ENCODE peak calls at places on chromosomes 2 and 18, in four cellular contexts. G is adrenal gland, Z is psoas muscle, Y is A549. P is an unnamed sample.

GRCh38 chr2:219511547-219512325 is 2.5 kb upstream of the ASIC4 start:
- DNase-seq in G (no peak), Z (no peak), Y (no peak), P (no peak)

GRCh38 chr18:79388043-79388442 is 7.7 kb upstream of the NFATC1 start:
- DNase-seq in G (no peak), Y (no peak), Z (no peak), P (no peak)

GRCh38 chr2:10564876-10565425 is 116.8 kb upstream of the ODC1 start:
- DNase-seq in G (no peak), Y (no peak), Z (no peak), P (no peak)

GRCh38 chr2:63755216-63755615 is 86.5 kb upstream of the UGP2 start:
- DNase-seq in Z (no peak), G (no peak), Y (no peak), P (no peak)

GRCh38 chr18:44882163-44882881 is 201.6 kb downstream of the SETBP1 start:
- DNase-seq in Z (no peak), Y (no peak), G (no peak), P (no peak)

GRCh38 chr2:98808546-98808945 is 77.6 kb upstream of the MGAT4A start:
- DNase-seq in Z (no peak), Y (no peak), G (no peak), P (no peak)

GRCh38 chr2:156385242-156385641 is 50.9 kb upstream of the GPD2 start:
- DNase-seq in G (no peak), Y (no peak), Z (no peak), P (no peak)

GRCh38 chr18:54239091-54239490 is 14.6 kb upstream of the MBD2 start:
- DNase-seq in Y (no peak), Z (no peak), G (no peak), P (no peak)

GRCh38 chr2:119760237-119760807 is 600 bp downstream of the PTPN4 start:
- DNase-seq in G (peak; percentile 67), Y (no peak), Z (peak; percentile 26), P (no peak)

GRCh38 chr2:12676771-12677170 is 40.0 kb upstream of the TRIB2 start:
- DNase-seq in Z (no peak), G (no peak), Y (no peak), P (no peak)

GRCh38 chr2:203707530-203707929 is 1.1 kb downstream of the CD28 start:
- DNase-seq in Z (no peak), G (no peak), Y (no peak), P (no peak)

GRCh38 chr2:203710211-203710610 is 3.8 kb downstream of the CD28 start:
- DNase-seq in G (no peak), Z (no peak), Y (no peak), P (no peak)

GRCh38 chr2:203708846-203709815 is 2.7 kb downstream of the CD28 start:
- DNase-seq in Y (no peak), Z (no peak), G (no peak), P (no peak)

GRCh38 chr2:203705184-203705583 is 1.3 kb upstream of the CD28 start:
- DNase-seq in Z (no peak), Y (no peak), G (no peak), P (no peak)

GRCh38 chr2:203706403-203706802 is at the start of gene CD28:
- DNase-seq in Z (no peak), Y (no peak), G (no peak), P (no peak)
- H3K4me3 ChIP-seq in Z (no peak within 1 kb of the TSS), Y (no peak within 1 kb of the TSS), G (no peak within 1 kb of the TSS), P (no peak within 1 kb of the TSS)

GRCh38 chr2:47043142-47043890 is 111.8 kb downstream of the STPG4 start:
- DNase-seq in Y (peak; percentile 96), G (peak; percentile 94), Z (peak; percentile 78), P (peak; percentile 75)
- H3K4me3 ChIP-seq in Y (no peak overlapping the region), G (no peak overlapping the region), Z (peak overlapping the region; percentile 25), P (peak overlapping the region; percentile 42)

GRCh38 chr18:58235001-58235436 is 191.0 kb downstream of the NEDD4L start:
- DNase-seq in Z (no peak), Y (no peak), G (no peak), P (no peak)
- H3K4me3 ChIP-seq in Z (no peak overlapping the region), Y (no peak overlapping the region), G (no peak overlapping the region), P (no peak overlapping the region)

DNA sequence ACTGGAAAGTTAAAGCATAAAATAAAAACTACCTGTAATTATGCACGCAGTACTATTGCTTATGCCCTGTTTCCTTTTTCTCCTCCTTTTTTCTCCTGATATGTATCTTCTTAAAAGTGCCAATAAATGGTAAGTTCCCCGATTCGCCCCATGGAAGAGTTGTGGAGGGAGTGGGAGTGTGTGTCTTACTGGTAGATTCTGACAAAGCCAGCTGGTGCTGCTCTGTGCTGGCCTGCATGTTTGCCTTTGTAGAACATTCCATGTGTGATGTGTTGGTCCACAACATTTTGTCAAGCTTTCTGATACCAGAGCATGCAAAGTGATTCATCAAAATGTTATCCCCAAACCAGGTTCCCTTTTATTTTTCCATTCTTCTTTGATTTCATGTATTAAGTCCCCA is 356.9 kb upstream of the RAB12 start:
- DNase-seq in Z (no peak), Y (no peak), G (no peak), P (no peak)
- H3K4me3 ChIP-seq in Z (no peak overlapping the region), Y (no peak overlapping the region), G (no peak overlapping the region), P (no peak overlapping the region)

DNA sequence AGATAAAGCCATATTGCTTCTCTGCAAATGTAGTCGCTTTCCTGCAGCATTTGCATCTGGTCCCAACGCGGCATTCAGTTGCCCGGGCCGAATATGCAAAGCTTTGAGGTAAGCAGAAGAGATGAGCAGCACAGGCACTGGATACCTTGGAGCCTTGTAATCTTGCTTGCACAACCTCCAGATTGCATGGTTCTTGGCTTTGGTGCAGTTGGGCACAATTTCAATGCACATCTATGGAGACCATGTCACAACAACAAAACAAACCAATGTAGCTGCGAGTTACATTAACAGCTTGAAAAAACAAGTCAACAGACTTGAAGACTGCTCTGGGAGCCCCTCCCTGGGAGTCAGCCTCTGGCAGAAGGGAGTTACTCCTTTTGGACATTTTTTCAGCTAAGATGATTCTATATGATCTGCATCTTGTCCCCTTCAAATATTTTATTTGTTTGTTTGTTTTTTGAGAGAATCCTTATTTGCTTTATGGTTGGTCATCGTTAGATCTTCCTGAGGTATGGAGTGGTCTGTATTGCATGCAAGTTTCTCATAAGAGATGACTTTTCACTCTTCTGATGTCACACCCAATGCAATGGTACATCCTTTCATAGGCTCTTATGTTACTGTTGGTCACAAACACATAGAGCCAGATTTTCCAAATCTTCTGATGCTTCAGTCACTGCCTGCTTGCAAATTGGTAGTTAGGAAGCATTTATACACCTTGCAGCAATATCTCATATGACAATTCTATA is 113.5 kb downstream of the EFEMP1 start:
- DNase-seq in Y (no peak), Z (peak; percentile 45), G (no peak), P (peak; percentile 6)
- H3K4me3 ChIP-seq in Y (no peak overlapping the region), Z (no peak overlapping the region), G (no peak overlapping the region), P (no peak overlapping the region)

DNA sequence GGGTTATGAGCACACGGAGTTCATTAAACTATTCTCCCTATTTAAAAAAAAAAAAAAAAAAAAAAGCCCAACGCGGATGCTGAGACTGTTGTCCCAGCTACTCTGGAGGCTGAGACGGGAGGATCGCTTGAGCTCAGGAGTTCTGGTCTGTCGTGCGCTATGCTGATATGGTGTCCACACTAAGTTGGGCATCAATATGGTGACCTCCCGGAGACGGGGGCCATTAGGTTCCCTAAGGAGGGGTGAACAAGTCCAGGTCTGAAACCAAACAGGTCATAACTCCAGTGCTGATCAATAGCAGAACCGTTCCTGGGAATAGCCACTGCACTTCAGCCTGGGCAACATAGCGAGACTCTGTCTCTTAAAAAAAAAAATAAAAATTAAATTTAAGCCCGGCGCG is 12.9 kb upstream of the ANKRD53 start:
- DNase-seq in Y (no peak), Z (no peak), G (peak; percentile 45), P (no peak)
- H3K4me3 ChIP-seq in Y (peak overlapping the region; percentile 51), Z (no peak overlapping the region), G (peak overlapping the region; percentile 53), P (no peak overlapping the region)